ENCODE peak calls at places on chromosomes 5 and 9, in six cellular contexts. C is ureter, L is kidney, T is myocyte, D is NAMALWA, M is left cardiac atrium. Z is an unnamed sample.

GRCh38 chr5:138911441-138911840 is 36.3 kb upstream of the LRRTM2 start:
- DNase-seq in L (no peak), M (no peak), C (no peak), D (no peak), T (peak; percentile 38), Z (no peak)

GRCh38 chr5:2186472-2187015 is 303.8 kb upstream of the IRX4 start:
- DNase-seq in C (peak; percentile 29), T (no peak), M (no peak), D (no peak), L (peak; percentile 60), Z (no peak)

GRCh38 chr5:139422307-139422893 is 16.9 kb downstream of the DNAJC18 start:
- DNase-seq in M (no peak), C (no peak), D (peak; percentile 89), L (no peak), T (peak; percentile 82), Z (peak; percentile 40)

GRCh38 chr5:176658817-176659216 is 11.5 kb downstream of the TSPAN17 start:
- DNase-seq in D (peak; percentile 36), L (peak; percentile 71), T (peak; percentile 26), M (no peak), C (peak; percentile 64), Z (no peak)

GRCh38 chr9:69798737-69799136 is 21.9 kb upstream of the CFAP95 start:
- DNase-seq in T (no peak), M (no peak), L (no peak), C (no peak), D (no peak), Z (no peak)

GRCh38 chr5:141850786-141851185 is 27.4 kb downstream of the PCDH1 start:
- DNase-seq in L (no peak), C (no peak), D (no peak), T (no peak), M (no peak), Z (no peak)

GRCh38 chr5:6759401-6759800 is 46.2 kb downstream of the TENT4A start:
- DNase-seq in T (peak; percentile 28), M (no peak), C (peak; percentile 34), L (peak; percentile 86), D (no peak), Z (no peak)

GRCh38 chr5:63125862-63126261 is 547.2 kb downstream of the LRRC70 start:
- DNase-seq in M (no peak), D (peak; percentile 57), T (peak; percentile 3), L (no peak), C (no peak), Z (no peak)

GRCh38 chr9:87442451-87442850 is 55.2 kb upstream of the DAPK1 start:
- DNase-seq in T (no peak), D (no peak), M (no peak), C (no peak), L (no peak), Z (no peak)

GRCh38 chr5:37791321-37791720 is 48.5 kb downstream of the GDNF start:
- DNase-seq in T (no peak), L (no peak), D (no peak), C (no peak), M (no peak), Z (no peak)

GRCh38 chr5:93257616-93258015 is 323.4 kb downstream of the NR2F1-AS1 start:
- DNase-seq in L (no peak), T (peak; percentile 28), M (no peak), C (no peak), D (no peak), Z (no peak)

GRCh38 chr9:78054180-78054579 is 22.6 kb upstream of the GNAQ start:
- DNase-seq in D (no peak), C (no peak), L (no peak), M (no peak), T (no peak), Z (no peak)

GRCh38 chr5:125277494-125278154 is 531.2 kb upstream of the ZNF608 start:
- DNase-seq in T (peak; percentile 57), D (no peak), L (no peak), M (no peak), C (no peak), Z (no peak)

GRCh38 chr9:135134253-135135028 is 47.0 kb downstream of the OLFM1 start:
- DNase-seq in L (no peak), C (no peak), D (no peak), T (no peak), M (no peak), Z (no peak)

GRCh38 chr5:109483395-109483974 is 73.7 kb upstream of the PJA2 start:
- DNase-seq in L (no peak), D (no peak), C (no peak), T (no peak), M (no peak), Z (no peak)

GRCh38 chr5:153711755-153712154 is 221.3 kb downstream of the GRIA1 start:
- DNase-seq in C (no peak), L (no peak), T (no peak), M (no peak), D (no peak), Z (no peak)

GRCh38 chr9:13580760-13581159 is 301.3 kb upstream of the MPDZ start:
- DNase-seq in D (no peak), C (no peak), L (no peak), M (no peak), T (no peak), Z (no peak)

GRCh38 chr5:152542741-152543140 is 137.7 kb upstream of the NMUR2 start:
- DNase-seq in L (no peak), T (peak; percentile 71), C (no peak), D (no peak), M (no peak), Z (peak; percentile 36)

GRCh38 chr9:114852050-114852594 is 46.3 kb upstream of the TNFSF15 start:
- DNase-seq in T (no peak), M (no peak), D (no peak), L (no peak), C (no peak), Z (no peak)

GRCh38 chr9:104608336-104608735 is 2.9 kb upstream of the OR13C2 start:
- DNase-seq in D (peak; percentile 35), T (peak; percentile 9), L (no peak), M (no peak), C (no peak), Z (no peak)

GRCh38 chr5:98769006-98769255 is 4.5 kb upstream of the RGMB start:
- DNase-seq in C (no peak), L (no peak), M (peak; percentile 42), D (no peak), T (no peak), Z (no peak)

GRCh38 chr5:172276214-172276613 is 7.3 kb downstream of the UBTD2 start:
- DNase-seq in C (no peak), L (no peak), T (peak; percentile 16), M (no peak), D (no peak), Z (no peak)

GRCh38 chr5:132426525-132427138 is 57.1 kb downstream of the SLC22A5 start:
- DNase-seq in T (peak; percentile 99), M (peak; percentile 85), L (peak; percentile 92), C (peak; percentile 80), D (peak; percentile 82), Z (no peak)

GRCh38 chr9:88826651-88827245 is 164.5 kb upstream of the S1PR3 start:
- DNase-seq in M (no peak), D (no peak), T (peak; percentile 33), C (no peak), L (no peak), Z (no peak)

GRCh38 chr9:503331-503730 is 288.7 kb downstream of the DOCK8 start:
- DNase-seq in C (no peak), D (no peak), M (no peak), T (no peak), L (no peak), Z (no peak)

GRCh38 chr9:90778746-90779145 is 22.9 kb upstream of the SYK start:
- DNase-seq in M (no peak), D (no peak), T (no peak), C (no peak), L (no peak), Z (peak; percentile 65)

GRCh38 chr5:17343675-17344074 is 126.2 kb downstream of the BASP1 start:
- DNase-seq in D (peak; percentile 52), L (no peak), C (no peak), M (no peak), T (peak; percentile 76), Z (no peak)

GRCh38 chr5:21391506-21391905 is 1403.5 kb upstream of the CDH18 start:
- DNase-seq in D (peak; percentile 39), M (no peak), T (no peak), L (no peak), C (no peak), Z (no peak)

GRCh38 chr9:37392272-37392671 is 30.2 kb upstream of the GRHPR start:
- DNase-seq in M (no peak), L (no peak), C (no peak), D (no peak), T (no peak), Z (no peak)

GRCh38 chr5:174327317-174327864 is 281.9 kb downstream of the NSG2 start:
- DNase-seq in D (peak; percentile 84), T (peak; percentile 60), C (peak; percentile 61), L (no peak), M (peak; percentile 56), Z (peak; percentile 79)

GRCh38 chr9:93507780-93508179 is 54.4 kb upstream of the FAM120AOS start:
- DNase-seq in D (no peak), L (no peak), C (no peak), M (no peak), T (no peak), Z (no peak)

GRCh38 chr5:8633706-8634105 is 764.8 kb downstream of the MTRR start:
- DNase-seq in D (no peak), C (no peak), M (no peak), L (no peak), T (peak; percentile 8), Z (no peak)

GRCh38 chr5:95863383-95863757 is 40.8 kb upstream of the GLRX start:
- DNase-seq in L (no peak), M (no peak), D (no peak), T (peak; percentile 68), C (no peak), Z (no peak)